ENCODE peak calls at places on chromosomes 6 and 20, in four cellular contexts. R is HepG2, K is H1, E is K562. T is an unnamed sample. For H3K4me1, the result is how much of the 10 kb centered on the place peaks cover.

GRCh38 chr20:309841-310644 is 12.7 kb downstream of the ZCCHC3 start:
- DNase-seq in K (peak), R (peak), E (peak), T (peak)

GRCh38 chr6:30769088-30769852 is 24.9 kb upstream of the IER3 start:
- DNase-seq in R (peak), E (peak), K (no peak), T (peak)

GRCh38 chr20:46523696-46524328 is 10.5 kb upstream of the ZNF334 start:
- DNase-seq in R (peak), K (no peak), E (no peak), T (no peak)

GRCh38 chr6:168616807-168617756 is 176.1 kb downstream of the SMOC2 start:
- DNase-seq in R (no peak), E (no peak), K (no peak), T (no peak)

GRCh38 chr6:2817778-2818443 is 23.8 kb downstream of the SERPINB1 start:
- DNase-seq in K (no peak), E (no peak), R (no peak), T (no peak)

GRCh38 chr6:27770724-27771123 is 141.5 kb downstream of the OR2B2 start:
- DNase-seq in R (no peak), K (no peak), E (no peak), T (no peak)

GRCh38 chr6:70547313-70547712 is 19.4 kb upstream of the SDHAF4 start:
- DNase-seq in E (no peak), R (no peak), K (no peak), T (no peak)

GRCh38 chr6:38504996-38505395 is 134.7 kb downstream of the BTBD9 start:
- DNase-seq in K (no peak), R (no peak), E (no peak), T (no peak)

GRCh38 chr6:133512410-133513016 is 271.4 kb downstream of the EYA4 start:
- DNase-seq in K (peak), R (peak), E (peak), T (peak)

DNA sequence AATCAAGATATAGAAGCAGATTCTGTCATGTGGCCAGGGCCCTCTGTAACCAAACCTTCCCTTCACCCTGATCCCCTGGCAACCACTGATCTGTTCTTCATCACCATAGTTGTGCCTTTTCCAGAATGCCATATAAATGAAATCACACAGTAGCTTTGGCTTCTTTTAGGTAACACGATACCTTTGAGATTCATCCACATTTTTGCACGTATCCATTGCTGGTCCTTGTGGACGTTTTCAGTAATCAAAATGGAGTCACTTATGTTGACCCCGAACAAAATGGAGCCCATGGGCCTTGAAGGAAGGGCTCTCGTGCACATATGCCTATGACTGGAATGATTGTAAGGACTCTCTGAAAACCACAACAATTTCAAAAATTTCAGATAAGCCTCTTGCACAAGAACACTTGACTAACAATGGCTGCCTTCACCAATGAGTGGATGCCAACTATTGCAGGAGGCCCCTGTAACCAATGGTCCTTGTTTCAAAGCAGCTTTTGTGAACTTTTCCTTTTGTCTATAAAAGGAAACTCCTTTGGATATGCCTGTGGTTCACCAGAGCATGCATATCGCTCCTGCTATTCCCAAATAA is 84.3 kb upstream of the RALY start:
- DNase-seq in R (peak), E (no peak), K (no peak), T (peak)
- TF ChIP-seq PHF8 in R (no peak), E (no peak), K (no peak), T (no peak)

GRCh38 chr6:33279257-33279695 is 2.4 kb downstream of the B3GALT4 start:
- DNase-seq in R (no peak), K (no peak), E (no peak), T (no peak)

GRCh38 chr6:33279971-33280511 is 3.1 kb downstream of the B3GALT4 start:
- DNase-seq in K (no peak), E (peak), R (peak), T (peak)

GRCh38 chr6:33277663-33278391 is 904 bp downstream of the B3GALT4 start:
- DNase-seq in E (peak), R (no peak), K (peak), T (peak)

GRCh38 chr6:33278392-33278741 is 1.4 kb downstream of the B3GALT4 start:
- DNase-seq in R (no peak), E (no peak), K (no peak), T (no peak)

DNA sequence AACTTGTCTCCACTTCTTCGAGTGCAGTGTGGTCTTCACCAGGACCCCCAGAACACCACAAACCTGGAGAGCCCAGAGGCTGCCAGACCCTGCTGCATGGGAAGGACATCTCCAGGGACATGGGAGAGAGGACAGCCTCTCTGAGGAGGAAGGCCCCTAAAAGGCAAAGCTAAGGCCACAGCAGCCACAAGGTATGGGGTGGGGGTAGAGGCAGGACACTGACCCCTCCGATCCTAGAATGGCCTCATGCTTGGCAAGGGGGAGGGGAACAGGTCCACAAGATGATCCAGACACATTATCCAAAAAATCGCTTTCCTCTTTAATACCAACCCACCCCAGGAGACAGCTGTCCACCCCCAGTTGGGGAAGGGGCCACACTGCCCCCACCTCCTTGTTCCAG is 1.9 kb downstream of the B3GALT4 start:
- DNase-seq in R (no peak), E (no peak), K (no peak), T (no peak)
- H3K4me1 ChIP-seq in R (under half), E (under half), K (under half), T (under half)

DNA sequence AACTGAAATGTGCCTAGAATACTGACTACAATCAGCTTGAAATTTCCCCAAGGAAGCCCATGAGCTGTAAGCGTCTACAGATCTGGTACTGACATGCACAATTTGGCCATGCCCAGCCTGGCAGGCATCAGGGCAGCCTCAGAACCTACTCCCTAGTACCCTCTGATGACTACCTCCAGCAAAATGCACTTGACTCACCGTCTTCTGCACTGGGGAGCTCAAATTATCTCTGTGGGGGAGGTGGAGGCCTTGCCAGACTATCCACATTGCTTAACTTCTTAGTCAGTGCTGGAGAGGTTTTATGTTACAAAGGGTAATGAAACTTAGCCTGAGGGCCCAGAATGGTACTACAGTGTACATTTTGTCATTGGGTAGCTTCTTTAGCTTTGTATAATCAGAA is 126.0 kb upstream of the ADGRF1 start:
- DNase-seq in E (no peak), R (peak), K (no peak), T (peak)
- TF ChIP-seq PHF8 in E (no peak), R (no peak), K (no peak), T (no peak)

DNA sequence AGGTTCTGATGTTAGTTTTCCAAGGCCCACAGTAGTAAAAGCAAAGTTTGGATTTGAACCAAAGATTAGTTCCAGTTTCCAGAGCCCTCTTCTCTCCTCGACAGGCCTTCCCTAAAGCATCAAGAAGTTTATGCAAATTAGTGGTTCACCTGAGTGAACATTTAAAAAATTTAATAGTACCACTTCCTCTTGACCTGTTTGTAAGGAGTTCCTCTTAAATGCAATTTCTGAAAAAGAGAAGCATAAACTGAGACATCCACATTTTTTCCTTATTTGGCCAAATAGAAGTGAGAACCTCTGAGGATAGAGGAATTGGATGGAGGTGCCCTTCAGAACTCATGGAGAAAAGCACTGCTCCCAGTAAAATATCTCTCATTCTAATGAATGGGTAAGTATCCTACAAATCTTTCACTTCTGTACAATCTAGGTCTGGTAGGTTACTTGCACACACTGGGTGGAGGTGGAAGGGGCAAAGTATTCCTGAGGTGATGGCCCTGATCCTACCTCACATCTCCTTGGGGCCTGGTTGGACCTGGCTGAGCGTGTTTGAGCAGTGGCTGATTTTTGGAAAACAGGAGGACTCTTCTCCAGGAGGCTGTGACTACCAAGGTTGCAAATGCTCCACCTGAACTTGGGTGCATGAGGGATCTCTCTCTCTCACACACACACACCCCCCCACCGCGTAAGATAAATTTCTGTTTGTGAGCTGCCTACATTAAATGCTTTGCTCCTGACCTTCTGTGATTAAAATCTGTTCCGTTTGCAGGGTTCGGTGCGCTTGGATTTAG is 1.0 kb upstream of the DSE start:
- DNase-seq in E (no peak), R (no peak), K (no peak), T (no peak)
- H3K4me1 ChIP-seq in E (under half), R (under half), K (under half), T (under half)

GRCh38 chr6:32879691-32880090 is 25.7 kb downstream of the PSMB9 start:
- DNase-seq in R (no peak), K (no peak), E (no peak), T (no peak)

GRCh38 chr6:32882879-32883250 is 28.9 kb downstream of the PSMB9 start:
- DNase-seq in K (no peak), E (no peak), R (no peak), T (no peak)

GRCh38 chr6:32885698-32886286 is 31.8 kb downstream of the PSMB9 start:
- DNase-seq in E (peak), R (peak), K (no peak), T (peak)

GRCh38 chr6:32886674-32887383 is 32.8 kb downstream of the PSMB9 start:
- DNase-seq in E (no peak), K (no peak), R (no peak), T (no peak)

DNA sequence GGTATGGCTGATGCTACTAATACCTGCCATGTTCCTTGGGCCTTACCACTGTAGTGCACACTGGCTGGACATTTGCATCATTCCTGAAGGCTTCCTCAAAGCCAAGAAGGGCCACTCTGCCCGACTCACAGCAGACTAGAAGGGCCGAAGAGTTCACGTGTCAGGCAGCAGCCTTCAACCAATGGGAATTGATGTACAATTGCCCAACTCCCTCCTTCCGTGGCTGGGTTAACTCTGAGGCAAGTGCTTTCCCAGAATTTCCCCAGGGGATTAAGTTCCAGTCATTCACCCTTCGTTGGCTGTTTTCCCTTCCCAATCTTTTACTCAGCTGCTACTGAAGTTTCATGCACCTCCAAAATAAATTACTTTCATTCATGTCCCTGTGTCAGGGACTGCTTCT is 29.8 kb downstream of the PSMB9 start:
- DNase-seq in E (no peak), K (no peak), R (no peak), T (no peak)
- TF ChIP-seq PHF8 in E (no peak), K (no peak), R (no peak), T (no peak)

DNA sequence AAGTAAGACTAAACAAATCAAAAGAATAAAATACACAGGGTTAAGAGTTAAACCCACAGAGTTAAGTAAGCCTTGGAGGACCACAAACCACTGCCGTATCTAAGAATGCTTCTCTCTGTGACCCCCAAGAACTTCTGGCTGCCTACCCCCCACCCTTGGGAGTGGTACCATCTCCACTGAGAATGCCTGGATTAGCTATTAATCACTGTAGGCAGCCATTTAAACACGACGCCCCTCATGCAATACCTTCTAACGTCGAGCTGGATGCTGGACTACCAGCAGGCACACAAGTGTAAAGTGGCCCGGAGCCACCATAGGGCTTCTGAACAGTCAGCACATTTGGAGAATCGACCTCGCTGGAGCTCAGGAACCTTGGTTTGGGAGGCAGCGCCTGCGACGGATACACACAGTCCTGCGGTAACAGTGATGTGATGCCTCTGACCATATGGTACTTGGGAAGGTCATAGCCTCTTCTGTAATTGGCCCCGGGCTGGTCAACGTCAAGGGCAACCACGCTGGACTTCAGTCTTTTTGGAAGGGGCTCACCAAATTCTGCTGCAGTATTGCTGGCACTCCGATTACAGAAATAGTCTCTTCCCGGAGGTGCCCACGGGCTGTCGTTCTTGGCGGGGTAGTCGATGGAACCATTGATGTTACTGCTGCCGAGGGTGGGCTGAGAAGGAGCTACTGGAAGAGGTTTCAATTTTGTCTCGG is 18.0 kb downstream of the ZNF217 start:
- DNase-seq in E (no peak), R (no peak), K (no peak), T (no peak)
- H3K4me1 ChIP-seq in E (under half), R (under half), K (under half), T (under half)

GRCh38 chr6:136959471-136959891 is 37.4 kb downstream of the SLC35D3 start:
- DNase-seq in E (no peak), K (peak), R (no peak), T (no peak)

GRCh38 chr6:136961848-136962247 is 39.7 kb downstream of the SLC35D3 start:
- DNase-seq in E (no peak), K (no peak), R (no peak), T (no peak)

GRCh38 chr6:136963259-136963658 is 41.2 kb downstream of the SLC35D3 start:
- DNase-seq in E (no peak), R (no peak), K (no peak), T (no peak)

GRCh38 chr6:136964368-136964767 is 42.3 kb downstream of the SLC35D3 start:
- DNase-seq in K (no peak), E (no peak), R (no peak), T (no peak)

GRCh38 chr6:136962661-136963060 is 40.6 kb downstream of the SLC35D3 start:
- DNase-seq in E (no peak), K (no peak), R (no peak), T (no peak)
- TF ChIP-seq PHF8 in E (no peak), K (no peak), R (no peak), T (no peak)

DNA sequence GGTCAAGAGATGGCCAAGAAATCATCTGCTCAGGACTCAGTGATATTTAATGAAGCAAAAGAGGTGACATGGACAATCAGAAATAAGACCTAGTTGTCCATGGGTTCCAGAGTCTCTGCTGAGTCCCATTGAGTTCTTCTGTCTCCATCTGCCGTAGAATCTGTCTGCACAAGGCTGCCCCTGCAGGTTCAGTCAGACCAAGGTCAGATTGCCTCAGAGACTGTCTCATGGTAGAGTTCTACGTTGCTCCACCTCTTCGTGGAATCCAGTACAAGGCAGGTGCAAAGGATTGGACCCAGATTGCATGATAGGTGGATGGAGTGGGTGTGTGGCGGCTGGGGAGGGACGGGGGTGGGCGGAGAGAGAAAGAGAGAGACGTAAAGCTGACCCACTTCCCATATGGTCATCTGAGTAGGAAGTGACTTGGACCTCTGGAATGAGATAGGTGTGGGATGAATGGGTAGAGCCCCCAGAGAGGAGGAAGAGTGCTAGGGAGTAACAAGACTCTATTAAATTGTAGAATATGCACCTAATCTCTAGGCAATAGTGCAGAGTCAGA is 75.3 kb downstream of the SOBP start:
- DNase-seq in K (no peak), E (no peak), R (peak), T (no peak)
- H3K4me1 ChIP-seq in K (under half), E (under half), R (under half), T (under half)

GRCh38 chr6:91087864-91088263 is 501.0 kb upstream of the MAP3K7 start:
- DNase-seq in K (no peak), R (no peak), E (no peak), T (no peak)

GRCh38 chr6:91081452-91082067 is 494.7 kb upstream of the MAP3K7 start:
- DNase-seq in K (no peak), R (peak), E (peak), T (peak)

GRCh38 chr6:91079939-91080338 is 493.1 kb upstream of the MAP3K7 start:
- DNase-seq in K (no peak), R (no peak), E (no peak), T (no peak)

GRCh38 chr6:91082311-91082803 is 495.5 kb upstream of the MAP3K7 start:
- DNase-seq in E (no peak), K (peak), R (no peak), T (no peak)

DNA sequence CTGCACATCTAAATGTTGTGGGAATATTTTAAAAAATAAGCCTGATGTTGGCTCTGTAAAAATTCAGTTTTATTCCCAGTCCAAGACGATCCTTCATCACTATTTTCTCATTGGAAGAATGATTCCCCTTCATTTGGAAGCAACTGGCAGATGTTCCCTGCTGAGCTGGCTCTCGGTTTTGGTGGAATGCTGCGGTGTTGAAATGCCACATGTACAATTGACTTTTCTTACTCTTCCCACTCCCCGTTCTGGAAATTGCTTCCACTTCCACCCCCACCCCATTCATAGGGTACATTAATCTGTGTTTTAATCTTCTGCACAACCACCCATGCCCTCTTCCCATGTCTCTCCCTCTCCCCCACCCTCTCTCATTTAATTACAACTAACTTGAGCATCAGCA is 496.4 kb upstream of the MAP3K7 start:
- DNase-seq in E (no peak), K (no peak), R (no peak), T (no peak)
- TF ChIP-seq PHF8 in E (no peak), K (no peak), R (no peak), T (no peak)